ENCODE peak calls at places on chromosome 18, in ten cellular contexts. Z is IMR-90, T is ovary, F is suprapubic skin, W is pancreas, X is BJ, J is choroid plexus epithelial cell, S is lower leg skin, M is right lobe of liver, O is heart right ventricle. R is an unnamed sample.

GRCh38 chr18:32439802-32440201 is 30.9 kb downstream of the GAREM1 start:
- DNase-seq in Z (no peak), T (no peak), F (no peak), W (no peak), X (no peak), J (no peak), S (no peak), M (no peak), O (no peak), R (no peak)

GRCh38 chr18:43049021-43049420 is 66.5 kb downstream of the RIT2 start:
- DNase-seq in Z (peak), T (no peak), F (no peak), W (no peak), X (no peak), J (peak), S (peak), M (no peak), O (no peak), R (no peak)

GRCh38 chr18:62663731-62664336 is 51.5 kb upstream of the PHLPP1 start:
- DNase-seq in Z (peak), T (no peak), F (no peak), W (no peak), X (peak), J (peak), S (no peak), M (no peak), O (peak), R (no peak)

GRCh38 chr18:9719421-9719981 is 11.4 kb downstream of the RAB31 start:
- DNase-seq in Z (peak), T (peak), F (peak), W (no peak), X (peak), J (peak), S (peak), M (no peak), O (no peak), R (no peak)

GRCh38 chr18:80172056-80172455 is 63.0 kb downstream of the ADNP2 start:
- DNase-seq in Z (no peak), T (no peak), F (no peak), W (no peak), X (no peak), J (no peak), S (no peak), M (no peak), O (no peak), R (no peak)

GRCh38 chr18:50788284-50788683 is 31.5 kb downstream of the MRO start:
- DNase-seq in Z (no peak), T (no peak), F (no peak), W (no peak), X (no peak), J (no peak), S (no peak), M (no peak), O (no peak), R (no peak)

GRCh38 chr18:40431071-40431998 is 1523.7 kb upstream of the PIK3C3 start:
- DNase-seq in Z (no peak), T (no peak), F (no peak), W (no peak), X (no peak), J (peak), S (no peak), M (no peak), O (no peak), R (no peak)

GRCh38 chr18:75124967-75125358 is 84.0 kb downstream of the PTGR3 start:
- DNase-seq in Z (no peak), T (no peak), F (peak), W (peak), X (no peak), J (no peak), S (no peak), M (no peak), O (no peak), R (no peak)

GRCh38 chr18:63025251-63025710 is 294.3 kb downstream of the BCL2 start:
- DNase-seq in Z (no peak), T (no peak), F (no peak), W (no peak), X (no peak), J (peak), S (no peak), M (no peak), O (peak), R (no peak)

GRCh38 chr18:21740474-21740723 is 193 bp upstream of the MIB1 start:
- DNase-seq in Z (peak), T (no peak), F (no peak), W (no peak), X (no peak), J (peak), S (peak), M (peak), O (peak), R (no peak)

GRCh38 chr18:31500161-31500688 is 2.2 kb downstream of the DSG2 start:
- DNase-seq in Z (no peak), T (no peak), F (no peak), W (no peak), X (no peak), J (no peak), S (no peak), M (no peak), O (no peak), R (no peak)

GRCh38 chr18:48948112-48949050 is 2.4 kb downstream of the SMAD7 start:
- DNase-seq in Z (peak), T (peak), F (no peak), W (peak), X (no peak), J (peak), S (no peak), M (peak), O (no peak), R (no peak)

GRCh38 chr18:49728542-49728941 is 84.8 kb downstream of the ACAA2 start:
- DNase-seq in Z (no peak), T (peak), F (no peak), W (peak), X (no peak), J (peak), S (no peak), M (peak), O (peak), R (no peak)

GRCh38 chr18:22283397-22283796 is 114.0 kb downstream of the GATA6 start:
- DNase-seq in Z (peak), T (no peak), F (no peak), W (no peak), X (no peak), J (peak), S (no peak), M (no peak), O (no peak), R (no peak)

GRCh38 chr18:24839991-24840390 is 379.6 kb downstream of the HRH4 start:
- DNase-seq in Z (peak), T (no peak), F (no peak), W (no peak), X (no peak), J (no peak), S (no peak), M (no peak), O (no peak), R (no peak)

GRCh38 chr18:49008156-49008555 is 57.4 kb upstream of the SMAD7 start:
- DNase-seq in Z (no peak), T (no peak), F (no peak), W (no peak), X (no peak), J (no peak), S (no peak), M (peak), O (no peak), R (no peak)

GRCh38 chr18:63511285-63511684 is 30.9 kb upstream of the SERPINB12 start:
- DNase-seq in Z (peak), T (no peak), F (no peak), W (no peak), X (no peak), J (peak), S (no peak), M (no peak), O (peak), R (no peak)

GRCh38 chr18:47254341-47254939 is 3.0 kb upstream of the SKOR2 start:
- DNase-seq in Z (peak), T (no peak), F (no peak), W (peak), X (no peak), J (peak), S (no peak), M (no peak), O (peak), R (peak)

GRCh38 chr18:44036500-44036899 is 644.2 kb upstream of the SETBP1 start:
- DNase-seq in Z (no peak), T (no peak), F (no peak), W (peak), X (no peak), J (peak), S (no peak), M (no peak), O (peak), R (no peak)

GRCh38 chr18:36662000-36662399 is 166.8 kb downstream of the TPGS2 start:
- DNase-seq in Z (peak), T (no peak), F (no peak), W (no peak), X (no peak), J (peak), S (no peak), M (no peak), O (no peak), R (no peak)

GRCh38 chr18:74498712-74499629 is 2.8 kb downstream of the CNDP2 start:
- DNase-seq in Z (no peak), T (no peak), F (peak), W (no peak), X (no peak), J (peak), S (peak), M (peak), O (no peak), R (no peak)

GRCh38 chr18:8389391-8390340 is 219.6 kb upstream of the RAB12 start:
- DNase-seq in Z (peak), T (peak), F (no peak), W (peak), X (peak), J (peak), S (peak), M (peak), O (peak), R (no peak)

GRCh38 chr18:51561821-51562220 is 364.3 kb upstream of the MEX3C start:
- DNase-seq in Z (no peak), T (no peak), F (no peak), W (no peak), X (no peak), J (no peak), S (no peak), M (no peak), O (peak), R (no peak)

GRCh38 chr18:54003195-54003594 is 221.3 kb downstream of the MBD2 start:
- DNase-seq in Z (no peak), T (no peak), F (no peak), W (no peak), X (no peak), J (no peak), S (no peak), M (no peak), O (no peak), R (no peak)

GRCh38 chr18:34314847-34315246 is 90.1 kb upstream of the NOL4 start:
- DNase-seq in Z (no peak), T (no peak), F (no peak), W (no peak), X (no peak), J (no peak), S (no peak), M (no peak), O (no peak), R (no peak)

GRCh38 chr18:63578357-63578958 is 8.7 kb upstream of the SERPINB13 start:
- DNase-seq in Z (peak), T (no peak), F (no peak), W (no peak), X (peak), J (peak), S (no peak), M (no peak), O (no peak), R (no peak)

GRCh38 chr18:49730951-49731391 is 82.4 kb downstream of the ACAA2 start:
- DNase-seq in Z (no peak), T (no peak), F (no peak), W (no peak), X (no peak), J (no peak), S (no peak), M (no peak), O (no peak), R (no peak)

GRCh38 chr18:955379-956066 is 50.9 kb downstream of the ADCYAP1 start:
- DNase-seq in Z (no peak), T (no peak), F (no peak), W (no peak), X (no peak), J (no peak), S (no peak), M (no peak), O (no peak), R (no peak)

GRCh38 chr18:44680271-44681038 is at the start of gene SETBP1:
- DNase-seq in Z (peak), T (peak), F (peak), W (peak), X (no peak), J (peak), S (peak), M (peak), O (peak), R (peak)

GRCh38 chr18:65206551-65207260 is 544.1 kb upstream of the CDH7 start:
- DNase-seq in Z (no peak), T (no peak), F (no peak), W (peak), X (no peak), J (no peak), S (no peak), M (no peak), O (no peak), R (no peak)

GRCh38 chr18:11323359-11323819 is 174.0 kb upstream of the PIEZO2 start:
- DNase-seq in Z (peak), T (no peak), F (no peak), W (no peak), X (peak), J (peak), S (no peak), M (no peak), O (no peak), R (no peak)

GRCh38 chr18:59376351-59376935 is 17.4 kb upstream of the LMAN1 start:
- DNase-seq in Z (no peak), T (no peak), F (no peak), W (no peak), X (no peak), J (no peak), S (no peak), M (no peak), O (no peak), R (no peak)

GRCh38 chr18:51447351-51447896 is 249.9 kb upstream of the MEX3C start:
- DNase-seq in Z (no peak), T (no peak), F (no peak), W (peak), X (no peak), J (no peak), S (no peak), M (no peak), O (peak), R (no peak)

GRCh38 chr18:32910694-32911296 is 138.0 kb upstream of the KLHL14 start:
- DNase-seq in Z (no peak), T (no peak), F (no peak), W (no peak), X (no peak), J (peak), S (no peak), M (no peak), O (no peak), R (no peak)

GRCh38 chr18:10101293-10101701 is 187.5 kb downstream of the VAPA start:
- DNase-seq in Z (no peak), T (peak), F (no peak), W (no peak), X (no peak), J (no peak), S (no peak), M (no peak), O (peak), R (no peak)

DNA sequence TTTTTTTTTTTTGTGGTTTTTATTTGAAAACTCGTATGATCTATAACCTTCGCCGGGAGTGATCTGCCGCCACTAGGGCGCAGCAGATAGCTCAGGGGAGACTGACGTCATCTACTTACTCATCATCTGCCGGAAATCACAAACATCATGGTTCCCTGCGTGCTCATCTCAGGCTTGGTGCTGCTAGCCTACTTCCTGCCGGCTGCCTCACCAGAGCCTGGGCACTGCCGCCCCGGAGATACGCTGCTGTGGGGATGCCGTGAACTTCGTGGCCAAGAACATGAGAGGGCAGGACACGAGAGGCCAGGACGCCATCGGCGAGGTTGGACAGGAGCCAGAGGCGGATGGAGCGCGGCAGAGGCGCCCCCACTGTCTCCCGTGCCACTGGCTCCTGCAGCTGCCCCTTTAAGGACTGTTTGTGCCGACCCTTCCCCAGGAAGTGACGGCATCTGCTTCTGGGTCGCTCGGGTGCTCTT is 68.8 kb downstream of the DOK6 start:
- DNase-seq in Z (no peak), T (no peak), F (no peak), W (no peak), X (no peak), J (peak), S (no peak), M (no peak), O (no peak), R (no peak)
- TF ChIP-seq CTCF in Z (peak), T (no peak), F (no peak), W (no peak), X (peak), J (peak), S (no peak), M (peak), O (peak), R (peak)

DNA sequence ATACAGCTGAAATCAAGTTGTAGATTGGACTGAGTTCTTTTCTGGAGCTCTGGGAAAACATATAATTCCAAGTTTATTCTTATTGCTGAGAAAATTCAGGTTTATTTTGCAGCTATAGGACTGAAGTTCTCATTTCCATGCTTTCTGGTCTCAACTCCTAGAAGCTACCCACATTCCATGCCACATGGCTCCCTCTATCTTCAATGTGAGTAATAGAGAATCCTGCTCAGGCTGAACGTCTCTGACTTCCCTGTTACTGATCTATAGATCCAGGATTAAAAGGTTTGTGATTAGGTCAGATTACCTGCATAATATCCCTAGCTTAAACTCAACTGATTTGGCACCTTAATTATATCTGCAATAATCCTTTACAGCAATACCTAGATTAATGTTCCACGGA is 453.8 kb upstream of the MC4R start:
- DNase-seq in Z (no peak), T (no peak), F (no peak), W (no peak), X (no peak), J (peak), S (no peak), M (no peak), O (no peak), R (no peak)
- TF ChIP-seq CTCF in Z (no peak), T (no peak), F (no peak), W (no peak), X (no peak), J (peak), S (no peak), M (no peak), O (no peak), R (no peak)

DNA sequence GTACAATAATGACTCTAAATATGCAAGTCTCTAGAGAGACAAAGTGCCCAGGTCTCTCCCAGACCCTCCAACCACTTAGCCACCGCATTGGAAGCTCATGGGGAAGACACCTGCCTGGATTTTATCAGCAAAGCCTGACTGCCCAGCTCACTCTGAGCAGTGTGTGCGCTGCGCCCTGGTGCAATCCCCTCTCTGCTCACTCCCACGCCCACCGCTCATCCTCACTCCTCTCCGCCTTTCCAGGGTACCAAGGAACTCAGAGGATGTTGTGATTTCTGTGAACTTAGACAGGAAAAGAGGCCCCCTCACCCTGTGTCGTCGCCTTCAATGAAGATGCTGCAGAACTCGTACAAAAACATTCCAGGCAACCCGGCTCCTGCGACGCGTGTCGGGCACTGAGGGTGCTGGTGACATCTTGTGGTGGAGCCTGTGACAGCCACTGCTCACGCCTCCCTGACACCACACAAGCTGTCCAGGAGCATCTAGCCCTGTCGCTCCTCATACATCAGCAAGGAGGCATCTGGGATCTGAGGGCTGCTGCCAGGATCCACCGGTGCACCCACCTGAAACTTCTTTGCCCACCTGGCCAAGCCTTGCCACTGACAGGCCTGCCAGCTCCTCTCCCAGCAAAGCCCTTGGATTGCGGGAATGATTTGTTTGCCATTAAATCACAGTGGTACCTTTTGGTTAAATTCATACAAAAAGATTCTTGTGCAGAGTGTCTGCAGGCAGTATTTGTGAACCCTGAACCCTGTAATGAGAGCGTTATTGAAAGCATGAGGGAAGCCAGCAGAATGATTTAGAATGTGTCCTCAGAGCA is 220.4 kb downstream of the ZNF516 start:
- DNase-seq in Z (no peak), T (no peak), F (no peak), W (no peak), X (no peak), J (no peak), S (no peak), M (no peak), O (no peak), R (no peak)
- TF ChIP-seq CTCF in Z (no peak), T (no peak), F (no peak), W (no peak), X (peak), J (no peak), S (no peak), M (peak), O (peak), R (peak)

DNA sequence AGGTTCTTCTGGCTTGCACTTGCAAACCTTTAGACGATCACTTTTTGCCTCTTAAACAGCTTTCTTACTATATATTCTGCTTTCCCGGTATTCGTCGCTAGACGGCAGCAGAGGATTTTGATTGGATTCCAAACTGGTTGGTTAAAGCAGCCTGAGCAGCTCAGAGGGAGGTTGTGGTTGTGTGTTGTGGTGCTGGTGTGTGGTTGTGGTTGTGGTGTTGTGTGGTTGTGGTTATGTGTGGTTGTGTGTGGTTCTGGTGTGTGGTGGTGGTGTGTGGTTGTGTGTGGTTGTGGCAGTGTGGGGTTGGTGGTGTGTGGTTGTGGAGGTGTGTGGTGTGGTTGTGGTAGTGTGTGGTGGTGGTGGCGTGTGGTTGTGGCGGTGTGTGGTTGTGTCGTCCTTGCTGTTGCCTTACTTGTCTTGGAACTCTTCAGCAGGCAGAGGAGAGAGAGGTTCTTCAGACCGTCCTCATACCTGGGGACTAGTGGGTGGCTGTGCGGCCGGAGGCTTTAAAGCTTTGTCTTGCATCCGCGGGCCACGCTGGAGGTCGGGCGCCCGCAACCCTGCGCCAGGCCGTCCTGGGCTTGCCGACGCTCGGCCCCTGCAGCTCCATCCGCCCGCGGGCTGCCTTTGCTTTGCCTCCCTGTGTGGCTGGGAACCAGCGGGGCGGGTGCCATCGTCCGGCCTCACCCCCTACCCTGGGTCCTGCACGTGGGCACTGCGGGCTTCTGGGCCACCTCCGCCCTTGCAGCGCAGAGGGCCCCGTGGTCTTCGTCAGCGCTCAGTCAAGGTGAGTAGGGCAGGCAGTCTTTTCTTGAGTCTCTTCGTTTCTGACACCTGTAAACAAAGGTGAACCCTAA is 190.8 kb downstream of the ARHGAP28 start:
- DNase-seq in Z (peak), T (peak), F (peak), W (peak), X (peak), J (peak), S (peak), M (no peak), O (peak), R (no peak)
- TF ChIP-seq CTCF in Z (peak), T (no peak), F (peak), W (peak), X (peak), J (peak), S (no peak), M (peak), O (peak), R (peak)

R was measured in type B pancreatic cell.